ENCODE peak calls at places on chromosome 2, in nine cellular contexts. One of them, this sample, is unnamed. For H3K4me1, the result is how much of the 10 kb centered on the place peaks cover.

GRCh38 chr2:151049746-151050145 is 211.9 kb downstream of the RBM43 start:
- DNase-seq in uterus: no peak
- DNase-seq in keratinocyte: peak
- DNase-seq in transverse colon: no peak
- DNase-seq in naive thymus-derived CD4-positive, alpha-beta T cell: no peak
- DNase-seq in heart right ventricle: no peak
- DNase-seq in aorta: no peak
- DNase-seq in tibial artery: no peak
- DNase-seq in right atrium auricular region: no peak
- DNase-seq in this sample: no peak

GRCh38 chr2:145599761-145600160 is 1079.8 kb upstream of the ZEB2 start:
- DNase-seq in uterus: no peak
- DNase-seq in keratinocyte: no peak
- DNase-seq in transverse colon: no peak
- DNase-seq in naive thymus-derived CD4-positive, alpha-beta T cell: no peak
- DNase-seq in heart right ventricle: no peak
- DNase-seq in aorta: no peak
- DNase-seq in tibial artery: no peak
- DNase-seq in right atrium auricular region: no peak
- DNase-seq in this sample: no peak

GRCh38 chr2:238242731-238243495 is 3.1 kb upstream of the HES6 start:
- DNase-seq in uterus: peak
- DNase-seq in keratinocyte: no peak
- DNase-seq in transverse colon: peak
- DNase-seq in naive thymus-derived CD4-positive, alpha-beta T cell: no peak
- DNase-seq in heart right ventricle: peak
- DNase-seq in aorta: no peak
- DNase-seq in tibial artery: peak
- DNase-seq in right atrium auricular region: no peak
- DNase-seq in this sample: no peak

GRCh38 chr2:215833531-215834162 is 179.7 kb downstream of the MREG start:
- DNase-seq in uterus: no peak
- DNase-seq in keratinocyte: no peak
- DNase-seq in transverse colon: no peak
- DNase-seq in naive thymus-derived CD4-positive, alpha-beta T cell: no peak
- DNase-seq in heart right ventricle: no peak
- DNase-seq in aorta: no peak
- DNase-seq in tibial artery: no peak
- DNase-seq in right atrium auricular region: no peak
- DNase-seq in this sample: no peak

GRCh38 chr2:26489213-26489850 is 11.4 kb upstream of the OTOF start:
- DNase-seq in uterus: no peak
- DNase-seq in keratinocyte: no peak
- DNase-seq in transverse colon: no peak
- DNase-seq in naive thymus-derived CD4-positive, alpha-beta T cell: no peak
- DNase-seq in heart right ventricle: no peak
- DNase-seq in aorta: no peak
- DNase-seq in tibial artery: no peak
- DNase-seq in right atrium auricular region: no peak
- DNase-seq in this sample: no peak

GRCh38 chr2:203759692-203760365 is 53.4 kb downstream of the CD28 start:
- DNase-seq in uterus: no peak
- DNase-seq in keratinocyte: peak
- DNase-seq in transverse colon: no peak
- DNase-seq in naive thymus-derived CD4-positive, alpha-beta T cell: no peak
- DNase-seq in heart right ventricle: no peak
- DNase-seq in aorta: peak
- DNase-seq in tibial artery: no peak
- DNase-seq in right atrium auricular region: no peak
- DNase-seq in this sample: no peak

GRCh38 chr2:44941551-44942234 is at the start of gene SIX3:
- DNase-seq in uterus: no peak
- DNase-seq in keratinocyte: no peak
- DNase-seq in transverse colon: peak
- DNase-seq in naive thymus-derived CD4-positive, alpha-beta T cell: peak
- DNase-seq in heart right ventricle: no peak
- DNase-seq in aorta: no peak
- DNase-seq in tibial artery: no peak
- DNase-seq in right atrium auricular region: no peak
- DNase-seq in this sample: peak

GRCh38 chr2:28199995-28200394 is 192.7 kb upstream of the FOSL2 start:
- DNase-seq in uterus: no peak
- DNase-seq in keratinocyte: no peak
- DNase-seq in transverse colon: no peak
- DNase-seq in naive thymus-derived CD4-positive, alpha-beta T cell: no peak
- DNase-seq in heart right ventricle: no peak
- DNase-seq in aorta: no peak
- DNase-seq in tibial artery: no peak
- DNase-seq in right atrium auricular region: no peak
- DNase-seq in this sample: no peak

GRCh38 chr2:106572541-106573148 is 85.5 kb downstream of the CD8B2 start:
- DNase-seq in uterus: no peak
- DNase-seq in keratinocyte: no peak
- DNase-seq in transverse colon: no peak
- DNase-seq in naive thymus-derived CD4-positive, alpha-beta T cell: no peak
- DNase-seq in heart right ventricle: no peak
- DNase-seq in aorta: no peak
- DNase-seq in tibial artery: no peak
- DNase-seq in right atrium auricular region: no peak
- DNase-seq in this sample: no peak

GRCh38 chr2:216243026-216243425 is 129.3 kb downstream of the MARCHF4 start:
- DNase-seq in uterus: no peak
- DNase-seq in keratinocyte: no peak
- DNase-seq in transverse colon: no peak
- DNase-seq in naive thymus-derived CD4-positive, alpha-beta T cell: no peak
- DNase-seq in heart right ventricle: no peak
- DNase-seq in aorta: no peak
- DNase-seq in tibial artery: no peak
- DNase-seq in right atrium auricular region: no peak
- DNase-seq in this sample: no peak

GRCh38 chr2:23669413-23670244 is 257.3 kb downstream of the ATAD2B start:
- DNase-seq in uterus: peak
- DNase-seq in keratinocyte: peak
- DNase-seq in transverse colon: peak
- DNase-seq in naive thymus-derived CD4-positive, alpha-beta T cell: no peak
- DNase-seq in heart right ventricle: peak
- DNase-seq in aorta: peak
- DNase-seq in tibial artery: peak
- DNase-seq in right atrium auricular region: peak
- DNase-seq in this sample: peak

GRCh38 chr2:233075141-233075965 is 15.2 kb downstream of the INPP5D start:
- DNase-seq in uterus: no peak
- DNase-seq in keratinocyte: no peak
- DNase-seq in transverse colon: peak
- DNase-seq in naive thymus-derived CD4-positive, alpha-beta T cell: no peak
- DNase-seq in heart right ventricle: no peak
- DNase-seq in aorta: no peak
- DNase-seq in tibial artery: peak
- DNase-seq in right atrium auricular region: no peak
- DNase-seq in this sample: no peak

GRCh38 chr2:20607446-20607845 is 43.5 kb downstream of the HS1BP3 start:
- DNase-seq in uterus: no peak
- DNase-seq in keratinocyte: no peak
- DNase-seq in transverse colon: no peak
- DNase-seq in naive thymus-derived CD4-positive, alpha-beta T cell: no peak
- DNase-seq in heart right ventricle: no peak
- DNase-seq in aorta: no peak
- DNase-seq in tibial artery: no peak
- DNase-seq in right atrium auricular region: no peak
- DNase-seq in this sample: no peak

GRCh38 chr2:140855471-140855870 is 1275.3 kb downstream of the LRP1B start:
- DNase-seq in uterus: no peak
- DNase-seq in keratinocyte: no peak
- DNase-seq in transverse colon: no peak
- DNase-seq in naive thymus-derived CD4-positive, alpha-beta T cell: no peak
- DNase-seq in heart right ventricle: no peak
- DNase-seq in aorta: no peak
- DNase-seq in tibial artery: no peak
- DNase-seq in right atrium auricular region: no peak
- DNase-seq in this sample: no peak

GRCh38 chr2:230871361-230872150 is 6.8 kb downstream of the ITM2C start:
- DNase-seq in uterus: no peak
- DNase-seq in keratinocyte: no peak
- DNase-seq in transverse colon: no peak
- DNase-seq in naive thymus-derived CD4-positive, alpha-beta T cell: no peak
- DNase-seq in heart right ventricle: no peak
- DNase-seq in aorta: peak
- DNase-seq in tibial artery: peak
- DNase-seq in right atrium auricular region: no peak
- DNase-seq in this sample: peak

GRCh38 chr2:230868151-230868946 is 3.6 kb downstream of the ITM2C start:
- DNase-seq in uterus: no peak
- DNase-seq in keratinocyte: no peak
- DNase-seq in transverse colon: peak
- DNase-seq in naive thymus-derived CD4-positive, alpha-beta T cell: no peak
- DNase-seq in heart right ventricle: no peak
- DNase-seq in aorta: peak
- DNase-seq in tibial artery: no peak
- DNase-seq in right atrium auricular region: no peak
- DNase-seq in this sample: no peak

GRCh38 chr2:230868947-230869690 is 4.4 kb downstream of the ITM2C start:
- DNase-seq in uterus: no peak
- DNase-seq in keratinocyte: no peak
- DNase-seq in transverse colon: no peak
- DNase-seq in naive thymus-derived CD4-positive, alpha-beta T cell: no peak
- DNase-seq in heart right ventricle: no peak
- DNase-seq in aorta: peak
- DNase-seq in tibial artery: no peak
- DNase-seq in right atrium auricular region: no peak
- DNase-seq in this sample: no peak

GRCh38 chr2:230870544-230871360 is 6.0 kb downstream of the ITM2C start:
- DNase-seq in uterus: no peak
- DNase-seq in keratinocyte: no peak
- DNase-seq in transverse colon: peak
- DNase-seq in naive thymus-derived CD4-positive, alpha-beta T cell: no peak
- DNase-seq in heart right ventricle: no peak
- DNase-seq in aorta: peak
- DNase-seq in tibial artery: no peak
- DNase-seq in right atrium auricular region: no peak
- DNase-seq in this sample: no peak

DNA sequence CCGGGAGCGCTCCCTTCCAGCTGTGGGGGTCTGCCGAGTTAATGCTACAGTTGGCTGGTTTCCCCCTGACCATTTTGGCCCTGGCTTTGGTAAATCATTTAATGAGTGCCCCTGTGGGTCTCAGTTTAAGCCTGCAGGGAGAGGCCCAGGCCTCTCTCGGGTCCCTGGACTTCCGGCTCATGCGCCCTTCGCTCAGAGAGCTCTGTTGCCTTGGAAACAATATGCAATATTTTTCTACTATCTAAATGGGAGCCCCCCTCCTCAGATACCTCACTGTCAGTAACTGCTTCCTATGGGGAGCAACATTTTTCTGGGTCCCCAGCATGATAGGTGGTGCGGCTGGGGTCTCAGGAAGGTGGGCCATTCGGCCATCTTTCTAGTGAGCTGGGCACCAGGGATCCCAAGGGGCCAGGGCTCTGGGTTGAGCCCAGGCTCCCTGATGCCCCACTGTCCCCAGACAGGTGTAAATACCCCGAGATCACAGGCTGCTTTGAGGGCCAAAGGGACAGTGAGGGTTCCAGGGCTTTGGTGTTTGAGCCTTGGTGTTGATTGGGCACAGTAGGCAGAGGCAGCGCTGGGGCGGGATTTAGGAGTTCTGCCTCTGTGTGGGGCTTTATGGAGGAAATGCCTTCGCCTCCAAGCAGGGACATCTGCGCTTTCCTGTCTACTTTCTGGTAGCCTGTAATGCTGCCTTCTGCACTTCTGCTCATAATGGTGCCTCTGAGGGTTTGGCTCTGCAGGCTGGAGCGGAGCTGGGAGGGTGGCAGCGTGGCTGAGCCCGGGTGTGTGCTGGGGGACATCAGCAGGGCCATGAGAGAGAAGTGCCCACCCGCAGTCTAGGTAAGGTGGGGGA is 5.2 kb downstream of the ITM2C start:
- DNase-seq in uterus: no peak
- DNase-seq in keratinocyte: no peak
- DNase-seq in transverse colon: peak
- DNase-seq in naive thymus-derived CD4-positive, alpha-beta T cell: no peak
- DNase-seq in heart right ventricle: no peak
- DNase-seq in aorta: peak
- DNase-seq in tibial artery: no peak
- DNase-seq in right atrium auricular region: no peak
- DNase-seq in this sample: no peak
- H3K4me1 ChIP-seq in uterus: under half
- H3K4me1 ChIP-seq in keratinocyte: under half
- H3K4me1 ChIP-seq in transverse colon: half or more
- H3K4me1 ChIP-seq in naive thymus-derived CD4-positive, alpha-beta T cell: under half
- H3K4me1 ChIP-seq in heart right ventricle: under half
- H3K4me1 ChIP-seq in aorta: under half
- H3K4me1 ChIP-seq in tibial artery: under half
- H3K4me1 ChIP-seq in right atrium auricular region: under half
- H3K4me1 ChIP-seq in this sample: under half

GRCh38 chr2:38528008-38528442 is 74.7 kb downstream of the HNRNPLL start:
- DNase-seq in uterus: no peak
- DNase-seq in keratinocyte: no peak
- DNase-seq in transverse colon: no peak
- DNase-seq in naive thymus-derived CD4-positive, alpha-beta T cell: no peak
- DNase-seq in heart right ventricle: peak
- DNase-seq in aorta: peak
- DNase-seq in tibial artery: no peak
- DNase-seq in right atrium auricular region: no peak
- DNase-seq in this sample: no peak
- H3K4me1 ChIP-seq in uterus: under half
- H3K4me1 ChIP-seq in keratinocyte: under half
- H3K4me1 ChIP-seq in transverse colon: under half
- H3K4me1 ChIP-seq in naive thymus-derived CD4-positive, alpha-beta T cell: under half
- H3K4me1 ChIP-seq in heart right ventricle: under half
- H3K4me1 ChIP-seq in aorta: under half
- H3K4me1 ChIP-seq in tibial artery: under half
- H3K4me1 ChIP-seq in right atrium auricular region: under half
- H3K4me1 ChIP-seq in this sample: under half

DNA sequence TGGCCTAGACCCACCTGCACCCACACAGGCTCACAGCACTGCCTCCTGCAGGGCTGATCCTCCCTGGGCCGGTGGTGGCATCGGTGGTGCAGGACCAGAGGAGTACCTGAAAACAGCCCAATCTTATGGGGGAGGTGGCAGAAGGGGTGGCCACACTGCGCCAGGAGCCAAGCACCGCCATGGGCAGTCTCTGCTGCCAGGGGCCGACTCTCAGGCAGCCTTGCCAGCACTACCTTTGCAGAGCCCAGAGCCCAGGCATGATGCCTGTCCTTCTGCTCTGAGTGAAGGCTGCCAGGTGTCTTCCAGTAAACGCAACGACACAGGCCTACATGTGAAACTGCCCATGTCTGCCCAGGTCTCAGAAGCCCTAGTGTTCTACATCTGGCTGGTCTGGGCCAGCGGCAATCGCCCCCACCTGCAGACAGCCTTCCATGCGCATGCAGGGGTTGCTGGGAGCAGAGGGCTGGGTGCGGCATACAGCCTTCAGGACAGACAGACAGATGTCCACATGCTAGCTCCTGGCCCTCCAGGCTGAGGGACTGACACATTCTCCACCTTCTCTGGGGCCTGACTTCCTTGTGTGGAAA is 6.8 kb downstream of the HS6ST1 start:
- DNase-seq in uterus: no peak
- DNase-seq in keratinocyte: no peak
- DNase-seq in transverse colon: no peak
- DNase-seq in naive thymus-derived CD4-positive, alpha-beta T cell: no peak
- DNase-seq in heart right ventricle: no peak
- DNase-seq in aorta: no peak
- DNase-seq in tibial artery: peak
- DNase-seq in right atrium auricular region: peak
- DNase-seq in this sample: peak
- H3K4me1 ChIP-seq in uterus: under half
- H3K4me1 ChIP-seq in keratinocyte: under half
- H3K4me1 ChIP-seq in transverse colon: under half
- H3K4me1 ChIP-seq in naive thymus-derived CD4-positive, alpha-beta T cell: under half
- H3K4me1 ChIP-seq in heart right ventricle: half or more
- H3K4me1 ChIP-seq in aorta: under half
- H3K4me1 ChIP-seq in tibial artery: under half
- H3K4me1 ChIP-seq in right atrium auricular region: under half
- H3K4me1 ChIP-seq in this sample: half or more

GRCh38 chr2:200377774-200378336 is 71.4 kb downstream of the SPATS2L start:
- DNase-seq in uterus: no peak
- DNase-seq in keratinocyte: no peak
- DNase-seq in transverse colon: peak
- DNase-seq in naive thymus-derived CD4-positive, alpha-beta T cell: no peak
- DNase-seq in heart right ventricle: no peak
- DNase-seq in aorta: no peak
- DNase-seq in tibial artery: no peak
- DNase-seq in right atrium auricular region: no peak
- DNase-seq in this sample: peak
- H3K4me1 ChIP-seq in uterus: under half
- H3K4me1 ChIP-seq in keratinocyte: under half
- H3K4me1 ChIP-seq in transverse colon: half or more
- H3K4me1 ChIP-seq in naive thymus-derived CD4-positive, alpha-beta T cell: under half
- H3K4me1 ChIP-seq in heart right ventricle: half or more
- H3K4me1 ChIP-seq in aorta: under half
- H3K4me1 ChIP-seq in tibial artery: under half
- H3K4me1 ChIP-seq in right atrium auricular region: under half
- H3K4me1 ChIP-seq in this sample: under half